ENCODE peak calls at places on chromosomes 2 and 18, in six cellular contexts. G is GM23248; S is EL; R is T-helper 2 cell treated with Interferon-gamma antibody and Interleukin-4, amounts not matched to agents 5 μg/mL and 100 μg/mL, for 36 hours; Q is fibroblast of the conjunctiva; F is stimulated activated CD4-positive, alpha-beta T cell treated with anti-CD3 and anti-CD28 coated beads, Interleukin-12 subunit alpha, Interleukin-12 subunit beta, amount 100 ng/mL, for 4 hours. D is an unnamed sample.

GRCh38 chr2:191103793-191104192 is 47.0 kb downstream of the STAT4 start:
- DNase-seq in G (peak), S (no peak), R (no peak), Q (no peak), F (no peak), D (peak)

GRCh38 chr2:158931577-158931976 is 36.9 kb upstream of the TANC1 start:
- DNase-seq in G (peak), S (peak), R (no peak), Q (no peak), F (no peak), D (peak)

GRCh38 chr18:74525741-74526140 is 8.6 kb upstream of the CNDP1 start:
- DNase-seq in G (no peak), S (no peak), R (no peak), Q (no peak), F (no peak), D (no peak)

GRCh38 chr2:233093721-233094120 is 33.6 kb downstream of the INPP5D start:
- DNase-seq in G (no peak), S (no peak), R (no peak), Q (no peak), F (no peak), D (no peak)

GRCh38 chr2:98282109-98282508 is 64.1 kb upstream of the CNGA3 start:
- DNase-seq in G (peak), S (no peak), R (no peak), Q (no peak), F (no peak), D (peak)

GRCh38 chr2:39550701-39551285 is 113.7 kb upstream of the MAP4K3 start:
- DNase-seq in G (peak), S (peak), R (no peak), Q (no peak), F (no peak), D (peak)

GRCh38 chr2:96159084-96159830 is 14.0 kb upstream of the DUSP2 start:
- DNase-seq in G (no peak), S (no peak), R (no peak), Q (no peak), F (no peak), D (no peak)

GRCh38 chr2:196123679-196124373 is 47.6 kb downstream of the STK17B start:
- DNase-seq in G (peak), S (peak), R (no peak), Q (no peak), F (no peak), D (peak)

GRCh38 chr2:45112750-45113149 is 103.5 kb upstream of the SIX2 start:
- DNase-seq in G (no peak), S (no peak), R (no peak), Q (no peak), F (no peak), D (no peak)

GRCh38 chr2:205785507-205786222 is 103.4 kb downstream of the NRP2 start:
- DNase-seq in G (peak), S (no peak), R (no peak), Q (no peak), F (no peak), D (no peak)

GRCh38 chr2:36356199-36356989 is 816 bp downstream of the CRIM1 start:
- DNase-seq in G (peak), S (no peak), R (peak), Q (no peak), F (peak), D (peak)

GRCh38 chr2:10768063-10768507 is 44.5 kb downstream of the PDIA6 start:
- DNase-seq in G (no peak), S (no peak), R (no peak), Q (no peak), F (no peak), D (no peak)

GRCh38 chr2:62207480-62207879 is 11.6 kb downstream of the B3GNT2 start:
- DNase-seq in G (no peak), S (no peak), R (no peak), Q (no peak), F (no peak), D (no peak)

GRCh38 chr2:69798909-69799526 is 30.4 kb upstream of the GMCL1 start:
- DNase-seq in G (peak), S (peak), R (no peak), Q (no peak), F (no peak), D (peak)

GRCh38 chr18:6644841-6645240 is 84.7 kb upstream of the ARHGAP28 start:
- DNase-seq in G (no peak), S (no peak), R (no peak), Q (no peak), F (no peak), D (no peak)

GRCh38 chr2:126761981-126762878 is 106.3 kb downstream of the GYPC start:
- DNase-seq in G (no peak), S (no peak), R (peak), Q (no peak), F (no peak), D (no peak)

GRCh38 chr2:85971369-85971768 is 82.6 kb upstream of the ST3GAL5 start:
- DNase-seq in G (peak), S (peak), R (no peak), Q (no peak), F (no peak), D (peak)

GRCh38 chr18:61183798-61184197 is 149.4 kb upstream of the CDH20 start:
- DNase-seq in G (no peak), S (no peak), R (no peak), Q (no peak), F (no peak), D (no peak)

GRCh38 chr2:84427235-84428138 is 31.6 kb downstream of the SUCLG1 start:
- DNase-seq in G (peak), S (peak), R (no peak), Q (no peak), F (no peak), D (no peak)

GRCh38 chr2:61620244-61621159 is 82.3 kb upstream of the XPO1 start:
- DNase-seq in G (peak), S (peak), R (no peak), Q (peak), F (no peak), D (peak)

GRCh38 chr2:2840681-2841300 is 509.7 kb upstream of the MYT1L start:
- DNase-seq in G (no peak), S (no peak), R (no peak), Q (no peak), F (no peak), D (no peak)

GRCh38 chr18:48139427-48140347 is 209.2 kb upstream of the SMAD2 start:
- DNase-seq in G (no peak), S (no peak), R (no peak), Q (no peak), F (no peak), D (no peak)

GRCh38 chr2:120814352-120814751 is 78.7 kb downstream of the GLI2 start:
- DNase-seq in G (no peak), S (no peak), R (no peak), Q (no peak), F (no peak), D (no peak)